ENCODE peak calls at places on chromosomes 6 and 20, in seven cellular contexts. S, M, Y, C, R, E and V are unnamed samples.

GRCh38 chr6:36698196-36698595 is 570 bp downstream of the RAB44 start:
- DNase-seq in S (no peak), M (no peak), Y (no peak), C (no peak), R (no peak), E (no peak), V (no peak)

GRCh38 chr6:75213732-75214131 is 7.9 kb upstream of the COL12A1 start:
- DNase-seq in S (no peak), M (no peak), Y (no peak), C (no peak), R (no peak), E (no peak), V (no peak)

GRCh38 chr6:165091121-165091785 is 218.2 kb downstream of the C6orf118 start:
- DNase-seq in S (no peak), M (no peak), Y (no peak), C (no peak), R (no peak), E (no peak), V (no peak)

GRCh38 chr6:103405321-103405720 is 1454.4 kb downstream of the HACE1 start:
- DNase-seq in S (no peak), M (no peak), Y (no peak), C (no peak), R (no peak), E (no peak), V (peak)

GRCh38 chr20:1628621-1629020 is 8.8 kb upstream of the SIRPB1 start:
- DNase-seq in S (no peak), M (no peak), Y (no peak), C (no peak), R (no peak), E (no peak), V (no peak)

GRCh38 chr20:40506567-40506966 is 182.5 kb downstream of the MAFB start:
- DNase-seq in S (peak), M (no peak), Y (peak), C (peak), R (no peak), E (no peak), V (no peak)

GRCh38 chr6:129849456-129849855 is 11.7 kb downstream of the TMEM244 start:
- DNase-seq in S (peak), M (no peak), Y (no peak), C (no peak), R (no peak), E (no peak), V (no peak)

GRCh38 chr20:2285618-2286017 is 10.2 kb upstream of the TGM3 start:
- DNase-seq in S (no peak), M (no peak), Y (no peak), C (no peak), R (no peak), E (no peak), V (no peak)

GRCh38 chr20:24823989-24824693 is 124.9 kb upstream of the CST7 start:
- DNase-seq in S (no peak), M (no peak), Y (no peak), C (no peak), R (no peak), E (no peak), V (no peak)

GRCh38 chr6:37244430-37245310 is 12.9 kb upstream of the TBC1D22B start:
- DNase-seq in S (no peak), M (no peak), Y (peak), C (peak), R (no peak), E (no peak), V (no peak)

GRCh38 chr20:24782221-24782620 is 166.8 kb upstream of the CST7 start:
- DNase-seq in S (no peak), M (no peak), Y (no peak), C (no peak), R (no peak), E (no peak), V (no peak)

GRCh38 chr20:61965606-61966491 is 99.8 kb downstream of the TAF4 start:
- DNase-seq in S (no peak), M (peak), Y (peak), C (peak), R (no peak), E (peak), V (peak)

GRCh38 chr6:147154454-147154853 is 49.8 kb upstream of the STXBP5 start:
- DNase-seq in S (no peak), M (no peak), Y (peak), C (no peak), R (no peak), E (no peak), V (no peak)

GRCh38 chr6:4355241-4355640 is 219.9 kb upstream of the ECI2 start:
- DNase-seq in S (peak), M (no peak), Y (no peak), C (no peak), R (no peak), E (no peak), V (no peak)

GRCh38 chr20:44153636-44154043 is 33.3 kb downstream of the JPH2 start:
- DNase-seq in S (no peak), M (no peak), Y (no peak), C (no peak), R (no peak), E (no peak), V (peak)

GRCh38 chr20:54669054-54669390 is 193.6 kb downstream of the DOK5 start:
- DNase-seq in S (no peak), M (no peak), Y (no peak), C (no peak), R (no peak), E (no peak), V (no peak)

GRCh38 chr6:10587694-10588392 is 66.7 kb downstream of the GCNT2 start:
- DNase-seq in S (no peak), M (no peak), Y (no peak), C (no peak), R (no peak), E (no peak), V (no peak)

GRCh38 chr6:101539510-101540245 is 146.2 kb downstream of the GRIK2 start:
- DNase-seq in S (no peak), M (no peak), Y (no peak), C (no peak), R (no peak), E (no peak), V (no peak)

GRCh38 chr6:18451756-18452155 is 64.6 kb downstream of the RNF144B start:
- DNase-seq in S (no peak), M (no peak), Y (no peak), C (no peak), R (no peak), E (no peak), V (no peak)

GRCh38 chr20:12171927-12172581 is 254.4 kb downstream of the BTBD3 start:
- DNase-seq in S (no peak), M (no peak), Y (no peak), C (no peak), R (no peak), E (no peak), V (peak)

GRCh38 chr20:11453430-11453829 is 464.3 kb upstream of the BTBD3 start:
- DNase-seq in S (no peak), M (no peak), Y (no peak), C (no peak), R (no peak), E (no peak), V (no peak)

GRCh38 chr6:160221918-160222317 is 36.7 kb downstream of the SLC22A2 start:
- DNase-seq in S (no peak), M (no peak), Y (no peak), C (no peak), R (no peak), E (no peak), V (no peak)

GRCh38 chr20:37827605-37828004 is 75.3 kb upstream of the VSTM2L start:
- DNase-seq in S (no peak), M (no peak), Y (no peak), C (no peak), R (no peak), E (no peak), V (no peak)

GRCh38 chr6:104714796-104715195 is 144.9 kb downstream of the HACE1 start:
- DNase-seq in S (no peak), M (no peak), Y (no peak), C (no peak), R (no peak), E (no peak), V (no peak)

GRCh38 chr6:157724960-157725741 is 97.9 kb upstream of the SNX9 start:
- DNase-seq in S (no peak), M (no peak), Y (no peak), C (no peak), R (no peak), E (no peak), V (no peak)

GRCh38 chr6:6678185-6678671 is 89.7 kb downstream of the LY86 start:
- DNase-seq in S (no peak), M (no peak), Y (peak), C (peak), R (no peak), E (no peak), V (no peak)

GRCh38 chr6:707576-708236 is 14.8 kb upstream of the EXOC2 start:
- DNase-seq in S (no peak), M (peak), Y (no peak), C (no peak), R (no peak), E (no peak), V (no peak)

GRCh38 chr6:125584468-125584939 is 164.9 kb upstream of the HEY2 start:
- DNase-seq in S (no peak), M (peak), Y (no peak), C (no peak), R (no peak), E (no peak), V (peak)
- TF ChIP-seq CTCF in S (no peak), M (peak), Y (no peak), C (no peak), R (no peak), E (no peak), V (no peak)

DNA sequence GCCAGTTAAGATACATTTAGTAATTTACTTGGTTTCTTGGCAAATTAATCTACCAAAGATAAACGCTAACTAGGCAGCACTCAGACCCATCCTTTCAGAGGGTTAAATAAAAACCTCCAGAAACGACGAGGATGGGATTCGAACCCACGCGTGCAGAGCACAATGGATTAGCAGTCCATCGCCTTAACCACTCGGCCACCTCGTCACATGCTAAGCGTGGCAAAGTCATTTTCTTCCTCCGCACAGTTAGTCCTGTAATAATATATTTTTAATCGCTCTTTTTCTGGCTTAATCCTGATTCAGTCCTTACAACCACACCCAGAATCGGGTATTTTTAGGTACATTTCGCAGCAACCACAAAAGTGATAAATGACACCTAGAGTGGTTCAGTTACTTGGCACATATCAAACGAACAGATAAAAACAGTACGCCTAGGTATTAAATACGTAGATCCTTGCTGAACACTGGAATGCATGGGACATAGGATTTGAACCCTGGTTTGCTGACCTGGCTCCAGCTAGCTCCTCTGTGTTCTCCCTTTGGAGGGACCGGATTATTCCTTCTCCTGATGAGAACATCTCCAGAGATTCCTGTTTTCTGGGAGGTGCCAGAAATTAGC is 71.6 kb downstream of the GPX5 start:
- DNase-seq in S (peak), M (peak), Y (peak), C (no peak), R (no peak), E (peak), V (peak)
- H2AFZ ChIP-seq in S (peak), M (peak), Y (peak), C (no peak), R (no peak), E (peak), V (peak)

DNA sequence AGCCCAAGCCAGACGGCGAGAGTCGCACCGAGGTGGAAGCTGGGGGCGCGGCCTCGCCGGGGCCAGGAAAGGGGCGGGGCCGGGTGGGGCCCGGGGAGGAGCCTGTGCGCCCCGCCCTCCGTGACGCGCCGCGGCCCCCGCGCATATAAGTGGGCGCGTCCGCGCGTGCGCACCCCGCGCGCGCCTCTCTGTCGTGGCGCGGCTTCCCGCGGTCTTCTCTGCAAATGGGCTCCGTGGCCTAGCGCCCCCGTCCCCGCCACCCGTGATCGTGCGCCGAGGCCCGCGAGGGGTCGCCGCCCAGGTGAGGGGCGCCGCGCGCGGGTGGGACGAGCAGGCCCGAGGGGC is at the start of gene PPDPF:
- DNase-seq in S (no peak), M (peak), Y (no peak), C (peak), R (no peak), E (peak), V (no peak)
- TF ChIP-seq POLR2AphosphoS5 in S (peak), M (peak), Y (peak), C (peak), R (peak), E (peak), V (peak)

GRCh38 chr20:46709459-46710148 is at the start of gene SLC2A10:
- DNase-seq in S (no peak), M (peak), Y (peak), C (peak), R (no peak), E (peak), V (peak)
- TF ChIP-seq CTCF in S (no peak), M (no peak), Y (peak), C (no peak), R (no peak), E (no peak), V (no peak)

GRCh38 chr6:14397518-14397901 is 279.9 kb downstream of the CD83 start:
- DNase-seq in S (no peak), M (no peak), Y (no peak), C (no peak), R (no peak), E (no peak), V (no peak)

GRCh38 chr6:14396826-14397517 is 279.4 kb downstream of the CD83 start:
- DNase-seq in S (no peak), M (peak), Y (no peak), C (peak), R (no peak), E (no peak), V (peak)

GRCh38 chr6:14393910-14394309 is 276.3 kb downstream of the CD83 start:
- DNase-seq in S (no peak), M (no peak), Y (no peak), C (no peak), R (no peak), E (no peak), V (no peak)

GRCh38 chr6:14398953-14399352 is 281.4 kb downstream of the CD83 start:
- DNase-seq in S (no peak), M (no peak), Y (no peak), C (no peak), R (no peak), E (no peak), V (no peak)

GRCh38 chr6:14396392-14396791 is 278.8 kb downstream of the CD83 start:
- DNase-seq in S (no peak), M (no peak), Y (no peak), C (no peak), R (no peak), E (no peak), V (no peak)
- H2AFZ ChIP-seq in S (no peak), M (no peak), Y (no peak), C (no peak), R (no peak), E (no peak), V (no peak)

GRCh38 chr20:14865731-14866130 is 528.3 kb upstream of the FLRT3 start:
- DNase-seq in S (no peak), M (no peak), Y (no peak), C (no peak), R (no peak), E (no peak), V (no peak)
- TF ChIP-seq POLR2AphosphoS5 in S (no peak), M (no peak), Y (no peak), C (no peak), R (no peak), E (no peak), V (no peak)

GRCh38 chr6:139133272-139133671 is 1.6 kb upstream of the HECA start:
- DNase-seq in S (no peak), M (no peak), Y (peak), C (no peak), R (no peak), E (no peak), V (no peak)
- TF ChIP-seq CTCF in S (no peak), M (no peak), Y (no peak), C (no peak), R (no peak), E (no peak), V (no peak)

DNA sequence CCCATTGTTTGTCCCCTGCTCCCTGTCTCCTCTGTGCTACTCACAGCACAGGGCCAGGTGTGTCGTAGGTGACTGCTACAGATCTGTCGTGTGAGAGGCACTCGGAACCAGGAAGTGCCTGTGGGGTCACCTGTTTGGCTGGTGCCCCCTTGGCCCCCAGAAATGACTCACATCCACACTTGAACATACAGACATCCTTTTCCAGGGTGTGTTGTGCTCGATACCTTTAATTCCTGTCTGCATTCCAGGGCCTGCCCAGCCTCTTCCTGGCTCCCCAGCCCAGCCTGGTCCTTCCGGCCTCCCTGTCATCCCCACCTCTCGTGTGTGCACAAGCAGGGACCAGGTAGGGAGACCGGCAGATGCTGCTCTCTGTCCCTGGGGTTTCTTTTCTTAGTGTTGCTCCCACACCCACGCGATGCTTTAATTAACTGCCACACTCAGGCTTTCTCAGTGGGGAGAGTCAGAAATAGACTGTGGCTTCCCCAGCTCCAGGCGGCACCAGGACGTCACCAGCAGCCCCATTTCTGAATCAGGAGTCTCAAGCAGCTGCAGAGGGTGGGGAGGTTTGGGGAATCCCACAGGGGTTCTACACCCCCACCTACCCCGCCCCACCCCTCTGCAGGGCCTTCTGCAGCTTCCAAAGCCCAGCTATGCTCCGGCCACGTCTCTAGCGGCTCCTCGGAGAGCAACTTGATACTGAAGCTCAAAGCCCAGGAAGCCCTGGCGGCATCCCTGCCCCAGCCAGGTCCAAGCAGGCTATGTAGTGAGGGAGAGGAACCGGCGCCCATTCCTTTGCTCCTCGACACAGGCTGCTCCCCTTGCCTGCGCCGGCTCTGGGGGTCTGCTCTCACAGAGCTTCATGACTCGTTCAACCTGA is 102.2 kb downstream of the SYCP2 start:
- DNase-seq in S (no peak), M (peak), Y (no peak), C (no peak), R (peak), E (peak), V (peak)
- H2AFZ ChIP-seq in S (no peak), M (no peak), Y (no peak), C (no peak), R (no peak), E (no peak), V (no peak)

GRCh38 chr6:33206027-33206863 is 1.8 kb downstream of the HSD17B8 start:
- DNase-seq in S (no peak), M (no peak), Y (no peak), C (no peak), R (no peak), E (peak), V (no peak)

GRCh38 chr6:33205172-33206026 is 944 bp downstream of the HSD17B8 start:
- DNase-seq in S (peak), M (no peak), Y (no peak), C (no peak), R (no peak), E (peak), V (peak)

GRCh38 chr6:33207569-33208088 is 671 bp upstream of the RING1 start:
- DNase-seq in S (no peak), M (peak), Y (no peak), C (no peak), R (no peak), E (peak), V (peak)

GRCh38 chr6:33208089-33208967 is at the start of gene RING1:
- DNase-seq in S (no peak), M (peak), Y (peak), C (peak), R (no peak), E (peak), V (peak)

GRCh38 chr6:33206864-33207568 is 1.3 kb upstream of the RING1 start:
- DNase-seq in S (no peak), M (no peak), Y (no peak), C (no peak), R (no peak), E (peak), V (peak)
- TF ChIP-seq POLR2AphosphoS5 in S (no peak), M (no peak), Y (no peak), C (no peak), R (no peak), E (no peak), V (no peak)

GRCh38 chr6:137975058-137975940 is 108.2 kb downstream of the TNFAIP3 start:
- DNase-seq in S (peak), M (no peak), Y (peak), C (no peak), R (peak), E (no peak), V (peak)
- TF ChIP-seq CTCF in S (no peak), M (no peak), Y (peak), C (peak), R (peak), E (peak), V (peak)